ENCODE peak calls at places on chromosomes 16 and 17, in seven cellular contexts. One of them, this sample, is unnamed.

GRCh38 chr17:56808503-56808902 is 25.2 kb downstream of the C17orf67 start:
- DNase-seq in keratinocyte: peak
- DNase-seq in cardiac muscle cell: no peak
- DNase-seq in Calu3: no peak
- DNase-seq in mesothelial cell of epicardium: no peak
- DNase-seq in cardiac fibroblast: no peak
- DNase-seq in colonic mucosa: no peak
- DNase-seq in this sample: no peak

GRCh38 chr17:9814337-9814945 is 7.4 kb downstream of the GSG1L2 start:
- DNase-seq in keratinocyte: no peak
- DNase-seq in cardiac muscle cell: no peak
- DNase-seq in Calu3: no peak
- DNase-seq in mesothelial cell of epicardium: no peak
- DNase-seq in cardiac fibroblast: no peak
- DNase-seq in colonic mucosa: no peak
- DNase-seq in this sample: no peak

GRCh38 chr16:29231231-29231630 is 175.3 kb downstream of the NPIPB11 start:
- DNase-seq in keratinocyte: no peak
- DNase-seq in cardiac muscle cell: no peak
- DNase-seq in Calu3: no peak
- DNase-seq in mesothelial cell of epicardium: peak
- DNase-seq in cardiac fibroblast: no peak
- DNase-seq in colonic mucosa: no peak
- DNase-seq in this sample: no peak

GRCh38 chr16:15618392-15618791 is 24.6 kb downstream of the MARF1 start:
- DNase-seq in keratinocyte: no peak
- DNase-seq in cardiac muscle cell: no peak
- DNase-seq in Calu3: no peak
- DNase-seq in mesothelial cell of epicardium: no peak
- DNase-seq in cardiac fibroblast: peak
- DNase-seq in colonic mucosa: no peak
- DNase-seq in this sample: no peak

GRCh38 chr17:13562271-13562800 is 39.4 kb downstream of the HS3ST3A1 start:
- DNase-seq in keratinocyte: no peak
- DNase-seq in cardiac muscle cell: no peak
- DNase-seq in Calu3: no peak
- DNase-seq in mesothelial cell of epicardium: no peak
- DNase-seq in cardiac fibroblast: peak
- DNase-seq in colonic mucosa: no peak
- DNase-seq in this sample: peak

GRCh38 chr16:83842755-83843507 is 35.2 kb downstream of the HSBP1 start:
- DNase-seq in keratinocyte: no peak
- DNase-seq in cardiac muscle cell: no peak
- DNase-seq in Calu3: no peak
- DNase-seq in mesothelial cell of epicardium: no peak
- DNase-seq in cardiac fibroblast: no peak
- DNase-seq in colonic mucosa: no peak
- DNase-seq in this sample: no peak

GRCh38 chr16:62978451-62978850 is 942.2 kb upstream of the CDH8 start:
- DNase-seq in keratinocyte: no peak
- DNase-seq in cardiac muscle cell: no peak
- DNase-seq in Calu3: no peak
- DNase-seq in mesothelial cell of epicardium: no peak
- DNase-seq in cardiac fibroblast: no peak
- DNase-seq in colonic mucosa: no peak
- DNase-seq in this sample: no peak

GRCh38 chr17:11900103-11900502 is 97.2 kb downstream of the ZNF18 start:
- DNase-seq in keratinocyte: no peak
- DNase-seq in cardiac muscle cell: no peak
- DNase-seq in Calu3: no peak
- DNase-seq in mesothelial cell of epicardium: no peak
- DNase-seq in cardiac fibroblast: no peak
- DNase-seq in colonic mucosa: no peak
- DNase-seq in this sample: no peak

GRCh38 chr17:205817-206216 is 24.4 kb upstream of the DOC2B start:
- DNase-seq in keratinocyte: no peak
- DNase-seq in cardiac muscle cell: no peak
- DNase-seq in Calu3: no peak
- DNase-seq in mesothelial cell of epicardium: no peak
- DNase-seq in cardiac fibroblast: no peak
- DNase-seq in colonic mucosa: no peak
- DNase-seq in this sample: no peak

DNA sequence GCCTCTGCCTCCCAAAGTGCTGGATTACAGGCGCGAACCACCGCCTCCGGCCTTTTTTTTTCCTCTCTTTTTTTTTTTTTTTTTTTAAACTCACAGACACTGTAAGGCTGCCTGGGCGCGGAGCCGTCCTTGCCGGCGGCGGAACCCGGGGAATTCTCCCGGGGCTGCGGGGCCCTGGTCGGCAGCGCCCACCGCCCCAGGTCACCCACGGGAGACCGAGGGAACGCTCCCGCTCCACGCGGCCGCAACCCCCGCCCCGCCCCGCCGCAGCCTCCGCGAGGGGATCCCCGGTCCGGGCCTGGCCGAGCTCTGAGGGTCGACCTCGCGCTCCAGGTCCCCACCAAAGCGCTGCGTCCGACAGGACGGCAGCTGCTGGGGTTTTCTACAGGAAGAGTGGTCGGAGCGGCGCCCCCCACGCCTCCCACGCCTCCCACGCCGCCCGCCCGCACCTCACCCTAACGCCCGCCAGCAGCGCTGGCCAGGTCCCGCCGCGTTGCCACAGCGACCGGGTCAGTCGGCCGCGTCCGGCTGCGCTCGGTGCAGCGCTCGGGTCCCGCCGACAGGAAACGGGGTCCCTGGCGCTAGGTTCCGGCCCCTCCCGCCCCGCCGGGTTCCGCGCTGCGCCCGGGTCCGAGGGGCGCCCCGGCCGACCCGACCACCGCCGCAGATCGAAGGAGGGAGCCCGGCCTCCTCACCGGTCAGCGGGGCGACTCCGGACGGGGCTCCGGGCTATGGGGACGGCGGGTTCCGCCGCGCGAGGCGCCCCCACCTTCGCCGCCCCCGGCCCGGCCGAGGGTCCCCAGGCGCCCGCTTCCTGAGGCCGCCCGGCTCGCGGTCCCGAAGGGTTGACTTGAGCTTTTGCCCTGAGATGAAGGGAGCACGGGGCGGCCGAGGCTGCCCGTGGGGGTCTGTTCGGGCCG is at the start of gene CCDC57:
- DNase-seq in keratinocyte: no peak
- DNase-seq in cardiac muscle cell: peak
- DNase-seq in Calu3: peak
- DNase-seq in mesothelial cell of epicardium: peak
- DNase-seq in cardiac fibroblast: peak
- DNase-seq in colonic mucosa: peak
- DNase-seq in this sample: no peak
- TF ChIP-seq CTCF in keratinocyte: no peak
- TF ChIP-seq CTCF in cardiac muscle cell: no peak
- TF ChIP-seq CTCF in Calu3: no peak
- TF ChIP-seq CTCF in mesothelial cell of epicardium: no peak
- TF ChIP-seq CTCF in cardiac fibroblast: no peak
- TF ChIP-seq CTCF in colonic mucosa: no peak
- TF ChIP-seq CTCF in this sample: no peak

GRCh38 chr17:76032073-76032779 is 5.1 kb upstream of the EVPL start:
- DNase-seq in keratinocyte: no peak
- DNase-seq in cardiac muscle cell: no peak
- DNase-seq in Calu3: peak
- DNase-seq in mesothelial cell of epicardium: no peak
- DNase-seq in cardiac fibroblast: no peak
- DNase-seq in colonic mucosa: no peak
- DNase-seq in this sample: no peak
- TF ChIP-seq CTCF in keratinocyte: peak
- TF ChIP-seq CTCF in cardiac muscle cell: no peak
- TF ChIP-seq CTCF in Calu3: no peak
- TF ChIP-seq CTCF in mesothelial cell of epicardium: no peak
- TF ChIP-seq CTCF in cardiac fibroblast: no peak
- TF ChIP-seq CTCF in colonic mucosa: no peak
- TF ChIP-seq CTCF in this sample: no peak

DNA sequence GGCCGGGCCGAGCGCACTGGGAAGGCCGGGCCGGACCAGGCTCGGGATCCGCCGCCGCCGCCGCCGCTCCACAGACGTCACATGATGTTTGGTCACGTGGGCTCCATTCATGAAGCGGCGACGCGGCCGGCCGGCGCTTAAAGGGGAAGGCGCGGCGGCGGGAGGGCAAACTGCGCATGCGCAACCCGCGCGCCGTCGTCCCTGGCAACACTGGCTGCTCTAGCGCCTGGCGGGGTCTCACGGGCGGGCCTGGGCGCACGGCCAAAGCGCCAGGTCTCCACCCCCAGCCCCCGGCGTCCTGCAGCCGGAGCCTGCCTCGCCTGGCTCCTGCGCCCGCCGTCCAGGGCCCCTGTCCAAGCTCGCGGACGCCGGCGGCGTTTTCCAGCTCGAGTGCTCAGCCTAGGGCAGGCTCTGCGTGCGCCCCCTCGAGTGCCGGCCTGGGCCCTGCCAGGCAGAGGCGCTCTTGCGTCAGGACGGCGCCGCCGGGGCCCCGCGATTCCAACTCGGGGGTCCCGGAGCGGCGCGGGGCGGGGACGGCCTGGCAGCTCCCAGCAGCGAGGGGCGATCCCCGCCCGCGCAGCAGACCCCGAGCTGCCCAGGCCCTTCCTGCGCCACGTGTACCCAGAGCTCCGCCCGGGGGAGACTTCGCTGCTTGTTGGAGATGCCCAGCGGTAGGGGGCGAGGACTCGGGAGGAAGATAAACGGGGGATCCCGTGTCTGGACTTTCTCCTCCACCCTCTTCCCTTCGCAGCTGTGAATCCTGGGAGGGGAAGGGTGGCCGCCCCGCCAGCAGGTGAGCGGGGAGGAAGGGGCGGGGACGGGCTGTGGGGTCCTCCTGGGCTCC is at the start of gene MAFG:
- DNase-seq in keratinocyte: no peak
- DNase-seq in cardiac muscle cell: peak
- DNase-seq in Calu3: peak
- DNase-seq in mesothelial cell of epicardium: peak
- DNase-seq in cardiac fibroblast: peak
- DNase-seq in colonic mucosa: peak
- DNase-seq in this sample: peak
- TF ChIP-seq CTCF in keratinocyte: no peak
- TF ChIP-seq CTCF in cardiac muscle cell: peak
- TF ChIP-seq CTCF in Calu3: no peak
- TF ChIP-seq CTCF in mesothelial cell of epicardium: peak
- TF ChIP-seq CTCF in cardiac fibroblast: peak
- TF ChIP-seq CTCF in colonic mucosa: no peak
- TF ChIP-seq CTCF in this sample: no peak

DNA sequence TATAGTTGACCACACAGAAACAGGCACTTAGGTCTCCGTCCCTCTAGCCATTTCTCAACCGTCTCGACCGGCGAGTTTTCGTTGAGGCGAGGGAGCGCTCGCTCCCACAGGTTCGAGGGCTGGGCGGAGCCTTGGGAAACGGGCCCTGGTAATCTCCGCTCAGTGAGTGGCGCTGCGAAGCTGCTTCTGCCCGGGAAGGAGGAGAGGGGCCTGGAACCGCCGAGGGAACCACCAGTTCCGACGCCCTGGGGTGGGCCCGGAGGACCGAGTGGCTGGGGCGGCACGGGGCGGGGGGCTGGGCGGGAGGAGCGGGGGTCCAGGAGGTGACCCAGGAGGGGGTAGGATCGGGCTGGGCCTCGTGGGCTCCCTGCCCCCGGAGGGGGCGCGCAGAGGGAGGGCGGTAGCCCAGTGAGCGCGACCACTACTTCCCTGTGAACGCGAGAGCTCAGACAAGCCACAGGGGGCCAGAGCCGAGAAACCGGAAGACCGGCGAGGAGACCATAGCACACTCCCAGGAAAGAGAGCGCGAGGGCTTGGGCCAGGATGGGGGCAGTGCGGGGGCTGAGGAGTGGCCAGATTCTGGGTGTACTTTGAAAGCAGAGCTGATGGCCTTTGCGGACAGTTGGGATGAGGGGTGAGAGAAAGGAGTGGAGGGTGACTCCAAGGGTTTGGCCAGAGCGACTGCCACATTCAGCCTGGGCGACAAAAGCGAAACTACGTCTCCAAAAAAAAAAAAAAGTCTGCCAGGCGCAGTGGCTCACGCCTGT is 29.9 kb upstream of the ARL4D start:
- DNase-seq in keratinocyte: no peak
- DNase-seq in cardiac muscle cell: peak
- DNase-seq in Calu3: peak
- DNase-seq in mesothelial cell of epicardium: peak
- DNase-seq in cardiac fibroblast: peak
- DNase-seq in colonic mucosa: peak
- DNase-seq in this sample: peak
- TF ChIP-seq CTCF in keratinocyte: no peak
- TF ChIP-seq CTCF in cardiac muscle cell: no peak
- TF ChIP-seq CTCF in Calu3: no peak
- TF ChIP-seq CTCF in mesothelial cell of epicardium: no peak
- TF ChIP-seq CTCF in cardiac fibroblast: no peak
- TF ChIP-seq CTCF in colonic mucosa: no peak
- TF ChIP-seq CTCF in this sample: no peak